ENCODE peak calls at places on chromosome 4, in five cellular contexts. One of them, this sample, is unnamed.

GRCh38 chr4:148376151-148376550 is 66.1 kb downstream of the NR3C2 start:
- DNase-seq in ovary: peak; percentile 57
- DNase-seq in GM06990: no peak
- DNase-seq in IMR-90: peak; percentile 62
- DNase-seq in MM.1S: peak; percentile 73
- DNase-seq in this sample: peak; percentile 43

GRCh38 chr4:7421356-7422097 is 13.2 kb downstream of the PSAPL1 start:
- DNase-seq in ovary: peak; percentile 9
- DNase-seq in GM06990: no peak
- DNase-seq in IMR-90: no peak
- DNase-seq in MM.1S: no peak
- DNase-seq in this sample: no peak

GRCh38 chr4:142549726-142550463 is 296.2 kb downstream of the INPP4B start:
- DNase-seq in ovary: no peak
- DNase-seq in GM06990: no peak
- DNase-seq in IMR-90: peak; percentile 81
- DNase-seq in MM.1S: no peak
- DNase-seq in this sample: no peak

GRCh38 chr4:3320361-3321023 is 27.7 kb downstream of the RGS12 start:
- DNase-seq in ovary: peak; percentile 26
- DNase-seq in GM06990: no peak
- DNase-seq in IMR-90: no peak
- DNase-seq in MM.1S: no peak
- DNase-seq in this sample: no peak

GRCh38 chr4:101527186-101527585 is 179.9 kb upstream of the PPP3CA start:
- DNase-seq in ovary: no peak
- DNase-seq in GM06990: peak; percentile 34
- DNase-seq in IMR-90: no peak
- DNase-seq in MM.1S: peak; percentile 71
- DNase-seq in this sample: no peak

GRCh38 chr4:907691-908437 is 24.3 kb downstream of the GAK start:
- DNase-seq in ovary: no peak
- DNase-seq in GM06990: no peak
- DNase-seq in IMR-90: peak; percentile 65
- DNase-seq in MM.1S: no peak
- DNase-seq in this sample: no peak

GRCh38 chr4:152508386-152508785 is 27.5 kb downstream of the FBXW7 start:
- DNase-seq in ovary: no peak
- DNase-seq in GM06990: no peak
- DNase-seq in IMR-90: no peak
- DNase-seq in MM.1S: no peak
- DNase-seq in this sample: no peak

GRCh38 chr4:187814737-187815465 is 180.7 kb upstream of the ZFP42 start:
- DNase-seq in ovary: no peak
- DNase-seq in GM06990: no peak
- DNase-seq in IMR-90: peak; percentile 23
- DNase-seq in MM.1S: no peak
- DNase-seq in this sample: no peak

GRCh38 chr4:158776106-158776505 is 7.3 kb downstream of the FNIP2 start:
- DNase-seq in ovary: no peak
- DNase-seq in GM06990: no peak
- DNase-seq in IMR-90: no peak
- DNase-seq in MM.1S: no peak
- DNase-seq in this sample: no peak
- H3K4me3 ChIP-seq in ovary: no peak overlapping the region
- H3K4me3 ChIP-seq in GM06990: no peak overlapping the region
- H3K4me3 ChIP-seq in IMR-90: no peak overlapping the region
- H3K4me3 ChIP-seq in MM.1S: no peak overlapping the region
- H3K4me3 ChIP-seq in this sample: no peak overlapping the region

GRCh38 chr4:4884611-4885010 is 25.1 kb downstream of the MSX1 start:
- DNase-seq in ovary: no peak
- DNase-seq in GM06990: no peak
- DNase-seq in IMR-90: no peak
- DNase-seq in MM.1S: no peak
- DNase-seq in this sample: no peak
- H3K27me3 ChIP-seq in ovary: no peaks in the 10 kb centered on the region
- H3K27me3 ChIP-seq in GM06990: peaks cover 2% of the 10 kb centered on the region
- H3K27me3 ChIP-seq in IMR-90: peaks cover 34% of the 10 kb centered on the region
- H3K27me3 ChIP-seq in MM.1S: no peaks in the 10 kb centered on the region
- H3K27me3 ChIP-seq in this sample: peaks cover 9% of the 10 kb centered on the region

DNA sequence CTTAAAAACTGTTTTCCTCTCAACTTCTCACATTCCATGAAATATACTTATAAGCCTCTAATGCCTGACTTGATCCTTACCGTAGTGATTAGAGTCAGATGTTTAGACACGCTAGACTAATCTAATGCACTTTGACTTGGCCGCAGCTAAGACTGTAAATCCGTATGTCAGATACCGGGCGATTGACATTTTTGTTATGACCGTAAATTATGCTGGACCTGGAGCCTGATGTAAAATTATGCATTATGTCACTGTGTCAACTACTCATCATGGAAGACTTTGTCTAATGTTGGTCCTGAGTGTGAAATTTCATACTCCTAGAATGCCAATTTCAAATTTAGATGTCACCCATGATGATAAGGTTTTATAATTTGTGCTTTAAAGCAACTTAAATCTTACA is 123.6 kb upstream of the LIMCH1 start:
- DNase-seq in ovary: no peak
- DNase-seq in GM06990: no peak
- DNase-seq in IMR-90: no peak
- DNase-seq in MM.1S: no peak
- DNase-seq in this sample: no peak
- H3K4me3 ChIP-seq in ovary: no peak overlapping the region
- H3K4me3 ChIP-seq in GM06990: no peak overlapping the region
- H3K4me3 ChIP-seq in IMR-90: no peak overlapping the region
- H3K4me3 ChIP-seq in MM.1S: no peak overlapping the region
- H3K4me3 ChIP-seq in this sample: no peak overlapping the region

GRCh38 chr4:38670939-38671593 is 7.1 kb downstream of the KLF3 start:
- DNase-seq in ovary: no peak
- DNase-seq in GM06990: no peak
- DNase-seq in IMR-90: no peak
- DNase-seq in MM.1S: no peak
- DNase-seq in this sample: no peak
- H3K27me3 ChIP-seq in ovary: no peaks in the 10 kb centered on the region
- H3K27me3 ChIP-seq in GM06990: no peaks in the 10 kb centered on the region
- H3K27me3 ChIP-seq in IMR-90: no peaks in the 10 kb centered on the region
- H3K27me3 ChIP-seq in MM.1S: no peaks in the 10 kb centered on the region
- H3K27me3 ChIP-seq in this sample: no peaks in the 10 kb centered on the region

GRCh38 chr4:26993967-26994366 is 133.3 kb downstream of the STIM2 start:
- DNase-seq in ovary: no peak
- DNase-seq in GM06990: no peak
- DNase-seq in IMR-90: no peak
- DNase-seq in MM.1S: no peak
- DNase-seq in this sample: no peak
- H3K4me3 ChIP-seq in ovary: no peak overlapping the region
- H3K4me3 ChIP-seq in GM06990: no peak overlapping the region
- H3K4me3 ChIP-seq in IMR-90: no peak overlapping the region
- H3K4me3 ChIP-seq in MM.1S: no peak overlapping the region
- H3K4me3 ChIP-seq in this sample: no peak overlapping the region

GRCh38 chr4:163332526-163333405 is at the start of gene NPY1R:
- DNase-seq in ovary: peak; percentile 36
- DNase-seq in GM06990: peak; percentile 24
- DNase-seq in IMR-90: peak; percentile 73
- DNase-seq in MM.1S: peak; percentile 76
- DNase-seq in this sample: peak; percentile 83
- H3K27me3 ChIP-seq in ovary: no peaks in the 10 kb centered on the region
- H3K27me3 ChIP-seq in GM06990: no peaks in the 10 kb centered on the region
- H3K27me3 ChIP-seq in IMR-90: peaks cover 19% of the 10 kb centered on the region
- H3K27me3 ChIP-seq in MM.1S: peaks cover 4% of the 10 kb centered on the region
- H3K27me3 ChIP-seq in this sample: no peaks in the 10 kb centered on the region

DNA sequence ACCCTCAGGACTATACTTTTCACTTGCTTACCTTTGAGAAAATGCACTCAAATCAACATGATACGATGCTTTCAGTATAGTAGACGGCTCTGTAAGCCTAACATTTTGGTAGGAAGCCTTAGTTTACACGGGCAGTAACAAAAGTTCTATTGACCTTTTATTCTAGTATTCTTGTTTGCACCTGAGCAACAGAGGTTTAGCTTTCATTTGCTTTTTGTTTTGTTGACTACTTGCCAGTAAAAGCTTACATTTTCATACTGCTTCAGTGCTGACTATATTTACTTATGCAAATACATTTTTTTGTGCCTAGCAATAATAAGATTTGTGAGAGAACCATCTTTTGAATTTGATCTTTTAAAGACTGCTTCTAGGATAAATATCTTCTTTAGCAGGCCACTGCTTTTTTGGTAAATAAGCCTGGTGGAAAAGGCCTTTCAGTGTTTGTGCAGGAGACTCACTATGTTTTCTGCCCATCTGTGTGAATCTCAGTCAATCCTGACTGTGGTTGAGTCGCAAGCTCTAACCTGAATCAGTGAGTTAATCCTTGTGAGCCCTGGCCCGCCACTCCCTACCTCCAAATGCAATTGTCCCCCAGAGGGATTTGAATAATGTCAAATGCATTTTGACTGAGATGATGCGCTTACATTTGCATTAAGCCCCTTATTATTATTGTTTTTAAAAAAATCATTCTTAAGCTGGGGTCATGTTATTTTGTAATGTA is 21.9 kb downstream of the FHIP1A start:
- DNase-seq in ovary: no peak
- DNase-seq in GM06990: no peak
- DNase-seq in IMR-90: no peak
- DNase-seq in MM.1S: no peak
- DNase-seq in this sample: peak; percentile 61
- H3K4me3 ChIP-seq in ovary: no peak overlapping the region
- H3K4me3 ChIP-seq in GM06990: no peak overlapping the region
- H3K4me3 ChIP-seq in IMR-90: no peak overlapping the region
- H3K4me3 ChIP-seq in MM.1S: no peak overlapping the region
- H3K4me3 ChIP-seq in this sample: no peak overlapping the region

DNA sequence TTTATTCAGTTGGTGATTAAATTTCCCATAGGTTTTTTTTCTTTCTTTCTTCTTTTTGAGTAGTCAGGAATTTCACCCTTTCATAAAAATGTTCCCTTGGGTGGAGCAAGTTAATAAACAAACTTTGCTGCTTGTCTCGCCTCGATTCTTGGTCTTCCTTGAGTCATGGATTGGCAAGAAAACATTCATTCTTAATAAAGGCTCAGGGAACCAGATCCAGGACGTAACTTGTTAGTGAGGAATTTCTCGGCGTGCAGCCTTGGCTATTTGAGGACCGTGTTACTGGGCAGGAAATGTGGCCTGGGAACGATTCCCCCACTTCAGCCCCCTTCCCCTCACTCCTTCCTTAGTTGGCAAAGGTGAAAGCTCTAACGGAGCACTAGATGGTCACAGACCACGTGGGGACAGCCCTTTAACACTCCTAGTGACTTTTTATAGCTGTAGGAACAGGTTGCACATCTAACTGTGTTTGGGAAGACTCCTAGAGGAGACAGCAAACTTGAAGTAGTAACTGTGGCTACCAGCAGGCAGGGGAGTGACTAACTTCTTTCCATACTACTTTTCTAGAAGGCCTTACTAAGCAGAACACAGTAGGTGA is 106.8 kb downstream of the UCHL1 start:
- DNase-seq in ovary: no peak
- DNase-seq in GM06990: no peak
- DNase-seq in IMR-90: no peak
- DNase-seq in MM.1S: no peak
- DNase-seq in this sample: peak; percentile 44
- H3K27me3 ChIP-seq in ovary: no peaks in the 10 kb centered on the region
- H3K27me3 ChIP-seq in GM06990: peaks cover 3% of the 10 kb centered on the region
- H3K27me3 ChIP-seq in IMR-90: peaks cover 27% of the 10 kb centered on the region
- H3K27me3 ChIP-seq in MM.1S: no peaks in the 10 kb centered on the region
- H3K27me3 ChIP-seq in this sample: no peaks in the 10 kb centered on the region

GRCh38 chr4:48173055-48173991 is 39.3 kb upstream of the TXK start:
- DNase-seq in ovary: no peak
- DNase-seq in GM06990: no peak
- DNase-seq in IMR-90: peak; percentile 90
- DNase-seq in MM.1S: no peak
- DNase-seq in this sample: no peak
- H3K4me3 ChIP-seq in ovary: no peak overlapping the region
- H3K4me3 ChIP-seq in GM06990: no peak overlapping the region
- H3K4me3 ChIP-seq in IMR-90: no peak overlapping the region
- H3K4me3 ChIP-seq in MM.1S: no peak overlapping the region
- H3K4me3 ChIP-seq in this sample: no peak overlapping the region

This sample was measured in HAP-1.